ENCODE peak calls at places on chromosomes 2 and 18, in seven cellular contexts. L is Peyer's patch; I is NCI-H524; W is neural crest cell; K is stimulated activated CD8-positive, alpha-beta memory T cell treated with anti-CD3 and anti-CD28 coated beads, Interleukin-15, amount 100 ng/mL, for 24 hours; R is endothelial cell of umbilical vein; N is AG10803. P is an unnamed sample.

GRCh38 chr2:46173030-46173429 is 124.2 kb upstream of the EPAS1 start:
- DNase-seq in R (no peak), N (no peak), L (no peak), K (no peak), W (no peak), I (no peak), P (no peak)

GRCh38 chr2:235715601-235716000 is 221.8 kb downstream of the AGAP1 start:
- DNase-seq in K (no peak), L (no peak), W (no peak), R (no peak), I (no peak), N (no peak), P (no peak)

GRCh38 chr2:241894056-241894641 is 24.6 kb downstream of the RTP5 start:
- DNase-seq in R (no peak), K (no peak), N (no peak), W (no peak), L (peak), I (no peak), P (peak)

GRCh38 chr2:235402444-235402843 is 91.4 kb upstream of the AGAP1 start:
- DNase-seq in L (no peak), W (no peak), K (no peak), I (no peak), N (no peak), R (no peak), P (no peak)

GRCh38 chr2:62198237-62198633 is 2.3 kb downstream of the B3GNT2 start:
- DNase-seq in W (no peak), R (no peak), K (no peak), L (no peak), I (no peak), N (no peak), P (no peak)

GRCh38 chr2:99984781-99985525 is 157.4 kb downstream of the AFF3 start:
- DNase-seq in K (no peak), W (no peak), I (no peak), R (peak), N (peak), L (no peak), P (no peak)

GRCh38 chr2:212626371-212626918 is 87.8 kb upstream of the ERBB4 start:
- DNase-seq in R (no peak), W (no peak), K (no peak), N (no peak), L (no peak), I (no peak), P (no peak)

GRCh38 chr2:174662859-174663258 is 65.3 kb upstream of the WIPF1 start:
- DNase-seq in I (no peak), N (no peak), W (no peak), K (no peak), L (no peak), R (no peak), P (no peak)

GRCh38 chr2:232576995-232577394 is 26.5 kb downstream of the EIF4E2 start:
- DNase-seq in L (no peak), I (no peak), W (no peak), R (no peak), K (no peak), N (peak), P (no peak)

GRCh38 chr2:169711751-169712509 is 17.7 kb downstream of the PHOSPHO2 start:
- DNase-seq in L (peak), W (no peak), R (peak), I (no peak), K (no peak), N (no peak), P (no peak)

GRCh38 chr2:178225011-178225817 is 30.9 kb downstream of the OSBPL6 start:
- DNase-seq in K (no peak), I (no peak), W (no peak), R (peak), L (no peak), N (peak), P (no peak)

GRCh38 chr18:13222371-13223281 is 4.1 kb downstream of the LDLRAD4 start:
- DNase-seq in W (no peak), K (no peak), I (peak), R (no peak), L (peak), N (peak), P (peak)

GRCh38 chr18:74861154-74861553 is 263.5 kb downstream of the ZNF407 start:
- DNase-seq in R (peak), I (no peak), W (no peak), K (no peak), L (no peak), N (peak), P (no peak)

GRCh38 chr2:46200861-46201605 is 96.2 kb upstream of the EPAS1 start:
- DNase-seq in N (no peak), L (no peak), K (no peak), I (no peak), R (no peak), W (no peak), P (no peak)

GRCh38 chr2:169994782-169995181 is 167.5 kb downstream of the UBR3 start:
- DNase-seq in L (no peak), R (no peak), I (no peak), W (no peak), N (no peak), K (no peak), P (no peak)

GRCh38 chr2:47172922-47173695 is 18.0 kb upstream of the STPG4 start:
- DNase-seq in W (no peak), L (no peak), I (no peak), K (no peak), R (no peak), N (no peak), P (no peak)

GRCh38 chr2:111986116-111986900 is 68.8 kb upstream of the TMEM87B start:
- DNase-seq in N (no peak), R (no peak), L (no peak), K (no peak), W (peak), I (no peak), P (no peak)

GRCh38 chr2:46852124-46852523 is 63.5 kb downstream of the MCFD2 start:
- DNase-seq in L (peak), I (no peak), N (no peak), K (no peak), R (no peak), W (no peak), P (no peak)

GRCh38 chr2:240965296-240965904 is 33.0 kb upstream of the SNED1 start:
- DNase-seq in N (no peak), R (no peak), L (peak), I (no peak), K (no peak), W (no peak), P (peak)

GRCh38 chr2:120442923-120443571 is 97.1 kb downstream of the INHBB start:
- DNase-seq in L (peak), I (no peak), N (no peak), W (no peak), K (no peak), R (no peak), P (peak)

GRCh38 chr18:31581498-31582197 is 10.0 kb upstream of the TTR start:
- DNase-seq in W (no peak), N (peak), K (no peak), I (no peak), R (peak), L (no peak), P (no peak)

GRCh38 chr2:66508358-66509071 is 73.6 kb downstream of the MEIS1 start:
- DNase-seq in L (no peak), I (no peak), K (no peak), W (no peak), N (peak), R (peak), P (no peak)

GRCh38 chr2:40304340-40304739 is 147.6 kb downstream of the SLC8A1 start:
- DNase-seq in L (no peak), W (no peak), N (no peak), I (no peak), R (no peak), K (no peak), P (no peak)

GRCh38 chr2:144349674-144350073 is 170.2 kb downstream of the ZEB2 start:
- DNase-seq in W (no peak), I (no peak), R (no peak), N (no peak), L (no peak), K (no peak), P (no peak)

GRCh38 chr18:48842259-48843061 is 108.3 kb downstream of the SMAD7 start:
- DNase-seq in L (peak), N (no peak), W (no peak), R (peak), K (no peak), I (no peak), P (peak)

GRCh38 chr2:26191316-26192159 is 18.6 kb downstream of the GAREM2 start:
- DNase-seq in N (no peak), K (no peak), I (no peak), L (no peak), R (no peak), W (no peak), P (no peak)

GRCh38 chr2:188984680-188985079 is 10.5 kb downstream of the COL3A1 start:
- DNase-seq in K (no peak), L (no peak), N (peak), W (no peak), R (no peak), I (no peak), P (no peak)

GRCh38 chr18:22210331-22210754 is 41.0 kb downstream of the GATA6 start:
- DNase-seq in K (no peak), L (no peak), N (peak), W (no peak), R (peak), I (no peak), P (no peak)

P was measured in mucosa of descending colon.